ENCODE peak calls at places on chromosomes 3 and 15, in four cellular contexts. One of them, this sample, is unnamed.

GRCh38 chr3:129317014-129317771 is 38.5 kb downstream of the HMCES start:
- DNase-seq in breast epithelium: no peak
- DNase-seq in esophagus squamous epithelium: no peak
- DNase-seq in stomach: no peak
- DNase-seq in this sample: no peak

GRCh38 chr15:59491062-59491461 is 53.1 kb downstream of the FAM81A start:
- DNase-seq in breast epithelium: no peak
- DNase-seq in esophagus squamous epithelium: no peak
- DNase-seq in stomach: no peak
- DNase-seq in this sample: no peak

GRCh38 chr15:39363761-39364586 is 216.9 kb upstream of the THBS1 start:
- DNase-seq in esophagus squamous epithelium: no peak
- DNase-seq in breast epithelium: no peak
- DNase-seq in stomach: no peak
- DNase-seq in this sample: no peak

GRCh38 chr15:25697586-25697985 is 165.5 kb downstream of the ATP10A start:
- DNase-seq in esophagus squamous epithelium: no peak
- DNase-seq in stomach: no peak
- DNase-seq in breast epithelium: no peak
- DNase-seq in this sample: no peak

GRCh38 chr15:64634576-64635485 is 140.6 kb downstream of the RBPMS2 start:
- DNase-seq in breast epithelium: no peak
- DNase-seq in esophagus squamous epithelium: no peak
- DNase-seq in stomach: no peak
- DNase-seq in this sample: peak; percentile 25

GRCh38 chr15:33007295-33007855 is 187.1 kb downstream of the FMN1 start:
- DNase-seq in esophagus squamous epithelium: no peak
- DNase-seq in stomach: no peak
- DNase-seq in breast epithelium: no peak
- DNase-seq in this sample: no peak

GRCh38 chr15:86021281-86022264 is 58.1 kb upstream of the AGBL1 start:
- DNase-seq in esophagus squamous epithelium: no peak
- DNase-seq in breast epithelium: no peak
- DNase-seq in stomach: no peak
- DNase-seq in this sample: no peak

GRCh38 chr15:73996939-73997338 is 2.4 kb downstream of the PML start:
- DNase-seq in stomach: no peak
- DNase-seq in breast epithelium: no peak
- DNase-seq in esophagus squamous epithelium: no peak
- DNase-seq in this sample: peak; percentile 56

GRCh38 chr3:141116791-141117190 is 65.6 kb downstream of the SPSB4 start:
- DNase-seq in esophagus squamous epithelium: no peak
- DNase-seq in stomach: no peak
- DNase-seq in breast epithelium: no peak
- DNase-seq in this sample: no peak

GRCh38 chr15:40256642-40257235 is 17.9 kb downstream of the PAK6 start:
- DNase-seq in stomach: no peak
- DNase-seq in esophagus squamous epithelium: no peak
- DNase-seq in breast epithelium: no peak
- DNase-seq in this sample: no peak

GRCh38 chr15:58043192-58043903 is 22.2 kb downstream of the ALDH1A2 start:
- DNase-seq in stomach: peak; percentile 66
- DNase-seq in breast epithelium: no peak
- DNase-seq in esophagus squamous epithelium: no peak
- DNase-seq in this sample: peak; percentile 24

GRCh38 chr3:106850429-106850828 is 526.8 kb upstream of the CCDC54 start:
- DNase-seq in breast epithelium: no peak
- DNase-seq in stomach: no peak
- DNase-seq in esophagus squamous epithelium: no peak
- DNase-seq in this sample: no peak

GRCh38 chr15:65913631-65914199 is 44.4 kb downstream of the RAB11A start:
- DNase-seq in breast epithelium: no peak
- DNase-seq in esophagus squamous epithelium: no peak
- DNase-seq in stomach: no peak
- DNase-seq in this sample: no peak

GRCh38 chr3:135531996-135532395 is 433.5 kb upstream of the PPP2R3A start:
- DNase-seq in stomach: no peak
- DNase-seq in breast epithelium: no peak
- DNase-seq in esophagus squamous epithelium: no peak
- DNase-seq in this sample: no peak

GRCh38 chr15:53115563-53115962 is 325.4 kb upstream of the ONECUT1 start:
- DNase-seq in esophagus squamous epithelium: no peak
- DNase-seq in breast epithelium: no peak
- DNase-seq in stomach: no peak
- DNase-seq in this sample: no peak

GRCh38 chr3:108125550-108126071 is 34.8 kb upstream of the CD47 start:
- DNase-seq in stomach: no peak
- DNase-seq in esophagus squamous epithelium: peak; percentile 11
- DNase-seq in breast epithelium: no peak
- DNase-seq in this sample: peak; percentile 88

GRCh38 chr3:52769786-52770445 is 824 bp downstream of the NEK4 start:
- DNase-seq in breast epithelium: no peak
- DNase-seq in stomach: no peak
- DNase-seq in esophagus squamous epithelium: no peak
- DNase-seq in this sample: peak; percentile 47

GRCh38 chr3:121817753-121818152 is 17.1 kb downstream of the IQCB1 start:
- DNase-seq in esophagus squamous epithelium: no peak
- DNase-seq in stomach: no peak
- DNase-seq in breast epithelium: no peak
- DNase-seq in this sample: no peak

GRCh38 chr3:15427182-15427880 is at the start of the genes EAF1 and METTL6:
- DNase-seq in breast epithelium: peak; percentile 62
- DNase-seq in esophagus squamous epithelium: peak; percentile 17
- DNase-seq in stomach: peak; percentile 85
- DNase-seq in this sample: peak; percentile 87

GRCh38 chr15:67372563-67372962 is 118.0 kb downstream of the IQCH start:
- DNase-seq in stomach: no peak
- DNase-seq in esophagus squamous epithelium: no peak
- DNase-seq in breast epithelium: no peak
- DNase-seq in this sample: no peak

GRCh38 chr3:119331661-119332060 is 37.5 kb downstream of the ARHGAP31 start:
- DNase-seq in stomach: no peak
- DNase-seq in esophagus squamous epithelium: no peak
- DNase-seq in breast epithelium: no peak
- DNase-seq in this sample: no peak

GRCh38 chr15:74614744-74615312 is 808 bp upstream of the CLK3 start:
- DNase-seq in stomach: peak; percentile 84
- DNase-seq in esophagus squamous epithelium: no peak
- DNase-seq in breast epithelium: peak; percentile 77
- DNase-seq in this sample: peak; percentile 92

GRCh38 chr3:71117572-71118247 is 465.8 kb downstream of the FOXP1 start:
- DNase-seq in breast epithelium: no peak
- DNase-seq in stomach: no peak
- DNase-seq in esophagus squamous epithelium: no peak
- DNase-seq in this sample: no peak

GRCh38 chr15:74040115-74040850 is 42.1 kb downstream of the GOLGA6A start:
- DNase-seq in esophagus squamous epithelium: no peak
- DNase-seq in stomach: no peak
- DNase-seq in breast epithelium: no peak
- DNase-seq in this sample: no peak

GRCh38 chr3:72663429-72663828 is 184.8 kb downstream of the SHQ1 start:
- DNase-seq in stomach: no peak
- DNase-seq in esophagus squamous epithelium: no peak
- DNase-seq in breast epithelium: no peak
- DNase-seq in this sample: no peak

GRCh38 chr3:150005243-150006102 is 34.8 kb upstream of the PFN2 start:
- DNase-seq in breast epithelium: no peak
- DNase-seq in stomach: no peak
- DNase-seq in esophagus squamous epithelium: no peak
- DNase-seq in this sample: no peak

GRCh38 chr15:58947179-58947578 is 13.7 kb upstream of the SLTM start:
- DNase-seq in stomach: no peak
- DNase-seq in breast epithelium: no peak
- DNase-seq in esophagus squamous epithelium: no peak
- DNase-seq in this sample: no peak

GRCh38 chr3:50392101-50392715 is 32.9 kb upstream of the TMEM115 start:
- DNase-seq in breast epithelium: peak; percentile 42
- DNase-seq in esophagus squamous epithelium: no peak
- DNase-seq in stomach: no peak
- DNase-seq in this sample: no peak

GRCh38 chr3:117052356-117052755 is 342.8 kb downstream of the TUSC7 start:
- DNase-seq in esophagus squamous epithelium: no peak
- DNase-seq in stomach: no peak
- DNase-seq in breast epithelium: no peak
- DNase-seq in this sample: no peak

GRCh38 chr3:58349792-58350626 is 17.3 kb downstream of the PXK start:
- DNase-seq in breast epithelium: peak; percentile 21
- DNase-seq in esophagus squamous epithelium: no peak
- DNase-seq in stomach: peak; percentile 51
- DNase-seq in this sample: no peak

DNA sequence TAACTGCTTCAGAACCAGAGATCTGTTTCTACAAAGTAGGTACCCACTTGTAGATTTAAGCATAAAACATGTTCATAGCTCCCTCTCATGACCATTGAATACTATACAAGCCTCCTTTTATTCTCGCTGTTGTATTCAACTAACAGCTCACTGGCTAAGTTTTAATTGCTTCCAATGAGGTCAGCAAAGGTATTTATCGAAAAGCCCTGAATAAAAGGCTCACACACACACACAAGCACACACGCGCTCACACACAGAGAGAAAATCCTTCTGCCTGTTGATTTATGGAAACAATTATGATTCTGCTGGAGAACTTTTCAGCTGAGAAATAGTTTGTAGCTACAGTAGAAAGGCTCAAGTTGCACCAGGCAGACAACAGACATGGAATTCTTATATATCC is at the start of gene FGF7:
- DNase-seq in esophagus squamous epithelium: no peak
- DNase-seq in stomach: no peak
- DNase-seq in breast epithelium: no peak
- DNase-seq in this sample: no peak
- TF ChIP-seq POLR2A in esophagus squamous epithelium: no peak
- TF ChIP-seq POLR2A in stomach: no peak
- TF ChIP-seq POLR2A in breast epithelium: peak; percentile 29
- TF ChIP-seq POLR2A in this sample: no peak

GRCh38 chr3:38139191-38139590 is 730 bp downstream of the MYD88 start:
- DNase-seq in breast epithelium: no peak
- DNase-seq in stomach: peak; percentile 25
- DNase-seq in esophagus squamous epithelium: no peak
- DNase-seq in this sample: no peak

GRCh38 chr3:38137615-38138346 is 680 bp upstream of the MYD88 start:
- DNase-seq in breast epithelium: no peak
- DNase-seq in stomach: no peak
- DNase-seq in esophagus squamous epithelium: peak; percentile 14
- DNase-seq in this sample: peak; percentile 56

GRCh38 chr3:38136807-38137614 is at the start of gene ACAA1:
- DNase-seq in stomach: peak; percentile 100
- DNase-seq in breast epithelium: peak; percentile 99
- DNase-seq in esophagus squamous epithelium: peak; percentile 98
- DNase-seq in this sample: peak; percentile 99

GRCh38 chr3:38139652-38140051 is 1.2 kb downstream of the MYD88 start:
- DNase-seq in esophagus squamous epithelium: no peak
- DNase-seq in stomach: peak; percentile 23
- DNase-seq in breast epithelium: no peak
- DNase-seq in this sample: no peak

GRCh38 chr3:38138347-38139190 is at the start of gene MYD88:
- DNase-seq in breast epithelium: peak; percentile 62
- DNase-seq in esophagus squamous epithelium: peak; percentile 59
- DNase-seq in stomach: peak; percentile 87
- DNase-seq in this sample: peak; percentile 82
- TF ChIP-seq POLR2A in breast epithelium: no peak
- TF ChIP-seq POLR2A in esophagus squamous epithelium: no peak
- TF ChIP-seq POLR2A in stomach: no peak
- TF ChIP-seq POLR2A in this sample: peak; percentile 75

GRCh38 chr15:51094606-51095569 is at the start of gene TNFAIP8L3:
- DNase-seq in esophagus squamous epithelium: no peak
- DNase-seq in breast epithelium: no peak
- DNase-seq in stomach: no peak
- DNase-seq in this sample: peak; percentile 26
- TF ChIP-seq POLR2A in esophagus squamous epithelium: no peak
- TF ChIP-seq POLR2A in breast epithelium: no peak
- TF ChIP-seq POLR2A in stomach: no peak
- TF ChIP-seq POLR2A in this sample: no peak

GRCh38 chr3:97763586-97764148 is 891 bp upstream of the ARL6 start:
- DNase-seq in breast epithelium: no peak
- DNase-seq in esophagus squamous epithelium: no peak
- DNase-seq in stomach: no peak
- DNase-seq in this sample: no peak

GRCh38 chr3:97764186-97765055 is at the start of gene ARL6:
- DNase-seq in esophagus squamous epithelium: peak; percentile 34
- DNase-seq in breast epithelium: peak; percentile 55
- DNase-seq in stomach: peak; percentile 80
- DNase-seq in this sample: peak; percentile 87
- TF ChIP-seq POLR2A in esophagus squamous epithelium: no peak
- TF ChIP-seq POLR2A in breast epithelium: no peak
- TF ChIP-seq POLR2A in stomach: no peak
- TF ChIP-seq POLR2A in this sample: peak; percentile 55

DNA sequence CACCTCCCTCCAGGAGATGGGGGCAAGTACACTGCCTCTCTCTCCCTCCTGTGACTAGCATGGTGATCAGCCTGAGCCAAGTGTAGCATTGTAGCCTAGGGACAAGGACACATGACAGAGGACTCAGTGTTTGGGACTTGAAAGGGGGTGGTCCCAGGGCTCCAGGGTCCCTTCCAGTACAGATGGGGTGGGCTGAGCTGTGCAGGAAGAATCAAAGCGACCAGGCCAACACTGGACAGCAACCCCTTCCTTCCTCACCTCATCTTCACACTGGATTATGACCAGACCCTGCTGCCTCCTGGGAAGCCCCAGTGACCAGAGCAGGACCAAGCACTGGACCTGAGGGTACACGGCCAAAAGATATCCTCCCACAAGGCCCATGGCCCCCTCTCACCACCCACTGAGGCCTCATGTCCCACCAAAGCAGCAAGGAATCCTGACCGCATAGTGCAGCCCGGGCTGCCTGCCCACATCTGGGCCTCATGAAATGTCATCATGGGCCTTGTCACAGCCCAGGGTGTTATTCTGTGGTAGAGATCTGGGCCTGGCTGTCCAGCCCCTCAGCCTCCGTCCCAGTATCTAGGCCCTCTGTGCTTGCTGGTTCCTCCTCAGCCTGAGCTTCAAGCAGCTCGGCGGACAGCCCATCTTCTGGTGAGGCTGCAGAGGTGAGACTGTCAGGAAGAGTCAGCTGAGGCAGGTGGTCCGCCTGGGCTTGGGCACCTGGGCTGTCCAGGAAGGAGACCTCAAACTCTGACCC is 9.5 kb downstream of the GORASP1 start:
- DNase-seq in esophagus squamous epithelium: no peak
- DNase-seq in stomach: no peak
- DNase-seq in breast epithelium: no peak
- DNase-seq in this sample: no peak
- TF ChIP-seq POLR2A in esophagus squamous epithelium: no peak
- TF ChIP-seq POLR2A in stomach: no peak
- TF ChIP-seq POLR2A in breast epithelium: no peak
- TF ChIP-seq POLR2A in this sample: no peak

DNA sequence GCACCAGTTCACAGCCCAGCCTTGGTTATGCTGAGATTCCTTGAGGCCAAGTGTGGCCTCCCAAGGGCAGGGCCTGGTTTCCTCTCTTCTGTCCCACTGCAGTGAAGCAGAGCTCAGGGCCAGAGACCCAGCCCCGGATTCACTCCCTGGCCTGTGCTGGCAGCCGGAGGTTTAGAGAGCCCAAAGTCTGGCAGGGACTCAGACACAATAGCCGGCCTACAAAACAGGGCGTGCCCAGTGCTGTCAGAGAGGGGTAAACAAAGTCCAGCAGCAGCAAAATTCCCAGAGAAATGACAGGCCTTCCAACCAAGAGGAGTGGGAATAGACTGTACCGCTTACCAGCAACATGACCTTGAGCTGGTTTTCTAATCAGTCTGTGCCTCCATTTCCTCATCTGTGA is 14.0 kb downstream of the VIPR1 start:
- DNase-seq in esophagus squamous epithelium: no peak
- DNase-seq in stomach: peak; percentile 40
- DNase-seq in breast epithelium: no peak
- DNase-seq in this sample: no peak
- TF ChIP-seq POLR2A in esophagus squamous epithelium: no peak
- TF ChIP-seq POLR2A in stomach: no peak
- TF ChIP-seq POLR2A in breast epithelium: no peak
- TF ChIP-seq POLR2A in this sample: no peak

This sample was measured in erythroblast.